ENCODE peak calls at places on chromosomes 13 and 19, in seven cellular contexts. One of them, this sample, is unnamed.

GRCh38 chr19:48363500-48363809 is 285 bp downstream of the TMEM143 start:
- DNase-seq in sigmoid colon: no peak
- DNase-seq in BE2C: no peak
- DNase-seq in psoas muscle: no peak
- DNase-seq in IMR-90: no peak
- DNase-seq in uterus: no peak
- DNase-seq in foreskin fibroblast: no peak
- DNase-seq in this sample: no peak

GRCh38 chr13:44305216-44305615 is 68.4 kb upstream of the SERP2 start:
- DNase-seq in sigmoid colon: no peak
- DNase-seq in BE2C: no peak
- DNase-seq in psoas muscle: no peak
- DNase-seq in IMR-90: no peak
- DNase-seq in uterus: no peak
- DNase-seq in foreskin fibroblast: no peak
- DNase-seq in this sample: no peak

GRCh38 chr13:23418776-23419683 is 14.5 kb downstream of the SACS start:
- DNase-seq in sigmoid colon: no peak
- DNase-seq in BE2C: no peak
- DNase-seq in psoas muscle: no peak
- DNase-seq in IMR-90: no peak
- DNase-seq in uterus: no peak
- DNase-seq in foreskin fibroblast: no peak
- DNase-seq in this sample: no peak

GRCh38 chr13:79530270-79530669 is 49.3 kb downstream of the NDFIP2 start:
- DNase-seq in sigmoid colon: no peak
- DNase-seq in BE2C: no peak
- DNase-seq in psoas muscle: no peak
- DNase-seq in IMR-90: no peak
- DNase-seq in uterus: no peak
- DNase-seq in foreskin fibroblast: no peak
- DNase-seq in this sample: no peak

GRCh38 chr19:34461375-34462100 is 20.0 kb upstream of the WTIP start:
- DNase-seq in sigmoid colon: no peak
- DNase-seq in BE2C: no peak
- DNase-seq in psoas muscle: no peak
- DNase-seq in IMR-90: peak; percentile 65
- DNase-seq in uterus: no peak
- DNase-seq in foreskin fibroblast: no peak
- DNase-seq in this sample: peak; percentile 9

GRCh38 chr19:48614436-48615144 is at the start of gene FAM83E:
- DNase-seq in sigmoid colon: no peak
- DNase-seq in BE2C: peak; percentile 61
- DNase-seq in psoas muscle: no peak
- DNase-seq in IMR-90: no peak
- DNase-seq in uterus: no peak
- DNase-seq in foreskin fibroblast: peak; percentile 57
- DNase-seq in this sample: no peak

GRCh38 chr13:94712812-94713555 is 639 bp upstream of the SOX21 start:
- DNase-seq in sigmoid colon: peak; percentile 66
- DNase-seq in BE2C: peak; percentile 50
- DNase-seq in psoas muscle: peak; percentile 34
- DNase-seq in IMR-90: peak; percentile 46
- DNase-seq in uterus: no peak
- DNase-seq in foreskin fibroblast: peak; percentile 82
- DNase-seq in this sample: peak; percentile 77

GRCh38 chr19:4759388-4760284 is 31.9 kb upstream of the FEM1A start:
- DNase-seq in sigmoid colon: peak; percentile 94
- DNase-seq in BE2C: peak; percentile 97
- DNase-seq in psoas muscle: peak; percentile 89
- DNase-seq in IMR-90: peak; percentile 79
- DNase-seq in uterus: peak; percentile 78
- DNase-seq in foreskin fibroblast: peak; percentile 96
- DNase-seq in this sample: peak; percentile 85

GRCh38 chr19:21603431-21604153 is 98.2 kb downstream of the ZNF429 start:
- DNase-seq in sigmoid colon: no peak
- DNase-seq in BE2C: peak; percentile 18
- DNase-seq in psoas muscle: no peak
- DNase-seq in IMR-90: no peak
- DNase-seq in uterus: no peak
- DNase-seq in foreskin fibroblast: no peak
- DNase-seq in this sample: no peak

GRCh38 chr13:113655358-113656014 is 2.5 kb downstream of the ATP4B start:
- DNase-seq in sigmoid colon: peak; percentile 45
- DNase-seq in BE2C: peak; percentile 7
- DNase-seq in psoas muscle: no peak
- DNase-seq in IMR-90: no peak
- DNase-seq in uterus: peak; percentile 3
- DNase-seq in foreskin fibroblast: no peak
- DNase-seq in this sample: no peak

GRCh38 chr13:109699628-109700071 is 86.7 kb downstream of the IRS2 start:
- DNase-seq in sigmoid colon: no peak
- DNase-seq in BE2C: peak; percentile 61
- DNase-seq in psoas muscle: no peak
- DNase-seq in IMR-90: no peak
- DNase-seq in uterus: no peak
- DNase-seq in foreskin fibroblast: no peak
- DNase-seq in this sample: peak; percentile 2

GRCh38 chr13:97395437-97396136 is 38.4 kb upstream of the RAP2A start:
- DNase-seq in sigmoid colon: no peak
- DNase-seq in BE2C: no peak
- DNase-seq in psoas muscle: no peak
- DNase-seq in IMR-90: peak; percentile 66
- DNase-seq in uterus: no peak
- DNase-seq in foreskin fibroblast: peak; percentile 57
- DNase-seq in this sample: peak; percentile 19

GRCh38 chr19:31416548-31416947 is 67.3 kb upstream of the TSHZ3 start:
- DNase-seq in sigmoid colon: no peak
- DNase-seq in BE2C: no peak
- DNase-seq in psoas muscle: no peak
- DNase-seq in IMR-90: no peak
- DNase-seq in uterus: no peak
- DNase-seq in foreskin fibroblast: no peak
- DNase-seq in this sample: no peak
- TF ChIP-seq CTCF in sigmoid colon: no peak
- TF ChIP-seq CTCF in BE2C: no peak
- TF ChIP-seq CTCF in psoas muscle: no peak
- TF ChIP-seq CTCF in IMR-90: no peak
- TF ChIP-seq CTCF in uterus: no peak
- TF ChIP-seq CTCF in foreskin fibroblast: no peak
- TF ChIP-seq CTCF in this sample: no peak

DNA sequence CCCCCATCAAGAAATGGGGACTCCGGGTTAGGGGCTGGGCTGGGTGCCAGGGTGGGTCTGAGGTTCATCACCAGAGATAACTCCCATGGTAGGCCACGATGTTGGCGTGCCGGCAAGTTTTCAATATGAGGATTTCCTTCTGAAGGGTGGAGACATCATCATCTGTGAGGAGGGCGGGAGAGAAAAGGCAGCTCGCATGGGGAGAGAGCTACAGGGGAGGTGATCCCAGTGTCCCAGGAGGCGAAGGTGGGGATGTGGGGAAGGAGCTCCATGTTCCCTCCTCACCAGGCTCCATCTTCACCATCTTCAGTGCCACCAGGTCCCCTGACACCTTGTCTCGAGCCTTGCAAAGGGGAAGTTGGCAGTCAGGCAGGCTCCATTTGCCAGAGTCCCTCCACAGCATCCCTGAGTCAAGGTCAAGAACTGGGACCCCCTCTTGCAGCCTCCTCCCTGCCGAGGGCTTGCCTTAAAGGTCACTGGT is 430 bp downstream of the MAP4K1 start:
- DNase-seq in sigmoid colon: no peak
- DNase-seq in BE2C: no peak
- DNase-seq in psoas muscle: no peak
- DNase-seq in IMR-90: no peak
- DNase-seq in uterus: no peak
- DNase-seq in foreskin fibroblast: no peak
- DNase-seq in this sample: no peak
- H3K4me3 ChIP-seq in sigmoid colon: no peak overlapping the region
- H3K4me3 ChIP-seq in BE2C: no peak overlapping the region
- H3K4me3 ChIP-seq in psoas muscle: peak overlapping the region; percentile 95
- H3K4me3 ChIP-seq in IMR-90: no peak overlapping the region
- H3K4me3 ChIP-seq in uterus: no peak overlapping the region
- H3K4me3 ChIP-seq in foreskin fibroblast: no peak overlapping the region
- H3K4me3 ChIP-seq in this sample: no peak overlapping the region

DNA sequence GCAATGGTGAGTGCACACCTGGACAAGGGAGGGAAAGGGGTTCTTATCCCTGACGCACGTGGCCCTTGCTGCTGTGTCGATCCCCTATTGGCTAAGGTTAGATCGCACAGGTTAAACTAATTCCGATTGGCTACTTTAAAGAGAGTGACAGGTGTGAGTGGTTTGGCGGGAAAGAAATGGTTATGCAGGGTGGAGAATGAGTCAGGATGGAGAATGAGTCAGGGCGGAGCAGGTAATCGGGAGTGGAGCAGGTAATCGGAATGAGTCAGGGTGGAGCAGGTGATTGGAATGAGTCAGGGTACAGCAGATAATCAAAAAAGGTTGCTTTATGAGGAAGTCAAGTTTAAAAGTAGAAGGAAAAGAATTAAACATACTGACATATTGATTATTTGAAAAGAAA is 24.4 kb upstream of the SIAH3 start:
- DNase-seq in sigmoid colon: no peak
- DNase-seq in BE2C: no peak
- DNase-seq in psoas muscle: no peak
- DNase-seq in IMR-90: no peak
- DNase-seq in uterus: no peak
- DNase-seq in foreskin fibroblast: no peak
- DNase-seq in this sample: no peak
- TF ChIP-seq CTCF in sigmoid colon: no peak
- TF ChIP-seq CTCF in BE2C: no peak
- TF ChIP-seq CTCF in psoas muscle: no peak
- TF ChIP-seq CTCF in IMR-90: no peak
- TF ChIP-seq CTCF in uterus: no peak
- TF ChIP-seq CTCF in foreskin fibroblast: no peak
- TF ChIP-seq CTCF in this sample: no peak

GRCh38 chr19:3304871-3305423 is 61.4 kb upstream of the NFIC start:
- DNase-seq in sigmoid colon: peak; percentile 82
- DNase-seq in BE2C: peak; percentile 76
- DNase-seq in psoas muscle: peak; percentile 61
- DNase-seq in IMR-90: peak; percentile 41
- DNase-seq in uterus: peak; percentile 66
- DNase-seq in foreskin fibroblast: peak; percentile 79
- DNase-seq in this sample: peak; percentile 59
- H3K4me3 ChIP-seq in sigmoid colon: no peak overlapping the region
- H3K4me3 ChIP-seq in BE2C: no peak overlapping the region
- H3K4me3 ChIP-seq in psoas muscle: no peak overlapping the region
- H3K4me3 ChIP-seq in IMR-90: no peak overlapping the region
- H3K4me3 ChIP-seq in uterus: no peak overlapping the region
- H3K4me3 ChIP-seq in foreskin fibroblast: no peak overlapping the region
- H3K4me3 ChIP-seq in this sample: no peak overlapping the region

GRCh38 chr19:51703655-51704515 is 10.8 kb downstream of the SPACA6 start:
- DNase-seq in sigmoid colon: peak; percentile 99
- DNase-seq in BE2C: peak; percentile 96
- DNase-seq in psoas muscle: peak; percentile 98
- DNase-seq in IMR-90: peak; percentile 89
- DNase-seq in uterus: peak; percentile 98
- DNase-seq in foreskin fibroblast: peak; percentile 98
- DNase-seq in this sample: peak; percentile 97
- TF ChIP-seq CTCF in sigmoid colon: peak; percentile 34
- TF ChIP-seq CTCF in BE2C: peak; percentile 44
- TF ChIP-seq CTCF in psoas muscle: peak; percentile 38
- TF ChIP-seq CTCF in IMR-90: peak; percentile 46
- TF ChIP-seq CTCF in uterus: peak; percentile 44
- TF ChIP-seq CTCF in foreskin fibroblast: peak; percentile 43
- TF ChIP-seq CTCF in this sample: peak; percentile 37

GRCh38 chr19:44498988-44499387 is 1.3 kb downstream of the ZNF180 start:
- DNase-seq in sigmoid colon: no peak
- DNase-seq in BE2C: no peak
- DNase-seq in psoas muscle: no peak
- DNase-seq in IMR-90: no peak
- DNase-seq in uterus: no peak
- DNase-seq in foreskin fibroblast: no peak
- DNase-seq in this sample: no peak
- H3K4me3 ChIP-seq in sigmoid colon: no peak overlapping the region
- H3K4me3 ChIP-seq in BE2C: no peak overlapping the region
- H3K4me3 ChIP-seq in psoas muscle: peak overlapping the region; percentile 89
- H3K4me3 ChIP-seq in IMR-90: no peak overlapping the region
- H3K4me3 ChIP-seq in uterus: no peak overlapping the region
- H3K4me3 ChIP-seq in foreskin fibroblast: peak overlapping the region; percentile 98
- H3K4me3 ChIP-seq in this sample: no peak overlapping the region

GRCh38 chr13:29774830-29775229 is 75.6 kb downstream of the UBL3 start:
- DNase-seq in sigmoid colon: no peak
- DNase-seq in BE2C: no peak
- DNase-seq in psoas muscle: no peak
- DNase-seq in IMR-90: no peak
- DNase-seq in uterus: no peak
- DNase-seq in foreskin fibroblast: no peak
- DNase-seq in this sample: no peak

GRCh38 chr13:29767006-29767405 is 83.4 kb downstream of the UBL3 start:
- DNase-seq in sigmoid colon: no peak
- DNase-seq in BE2C: no peak
- DNase-seq in psoas muscle: no peak
- DNase-seq in IMR-90: peak; percentile 48
- DNase-seq in uterus: no peak
- DNase-seq in foreskin fibroblast: no peak
- DNase-seq in this sample: no peak

DNA sequence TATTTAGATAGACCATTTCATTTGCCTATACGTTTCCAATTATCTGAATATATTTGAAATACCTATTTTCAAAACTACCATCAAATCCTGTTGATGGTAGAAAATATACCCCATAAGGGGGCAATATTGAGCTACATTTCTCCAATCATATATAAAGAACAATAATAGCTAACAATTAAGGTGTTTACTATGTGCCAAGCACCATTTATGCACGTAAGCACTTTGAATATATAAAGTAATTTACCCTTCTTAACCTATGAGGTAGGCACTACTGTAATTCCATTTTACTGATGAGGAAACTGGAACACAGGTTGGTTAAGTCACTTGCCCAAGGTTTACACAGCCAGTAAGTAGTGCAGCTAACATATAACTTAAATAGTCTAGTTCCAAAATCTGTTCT is 79.2 kb downstream of the UBL3 start:
- DNase-seq in sigmoid colon: no peak
- DNase-seq in BE2C: no peak
- DNase-seq in psoas muscle: no peak
- DNase-seq in IMR-90: peak; percentile 49
- DNase-seq in uterus: no peak
- DNase-seq in foreskin fibroblast: peak; percentile 57
- DNase-seq in this sample: peak; percentile 54
- TF ChIP-seq CTCF in sigmoid colon: peak; percentile 24
- TF ChIP-seq CTCF in BE2C: peak; percentile 47
- TF ChIP-seq CTCF in psoas muscle: peak; percentile 62
- TF ChIP-seq CTCF in IMR-90: peak; percentile 59
- TF ChIP-seq CTCF in uterus: peak; percentile 46
- TF ChIP-seq CTCF in foreskin fibroblast: peak; percentile 18
- TF ChIP-seq CTCF in this sample: peak; percentile 29